ENCODE peak calls at places on chromosomes 12 and 14, in nine cellular contexts. U is foreskin fibroblast, Q is islet precursor cell, K is cardiac muscle cell, G is GM12865, I is testis, B is COR-L47, P is WERI-Rb-1, M is H54. T is an unnamed sample.

GRCh38 chr12:126454581-126454980 is 1389.3 kb downstream of the AACS start:
- DNase-seq in G (no peak), Q (no peak), P (no peak), I (no peak), B (no peak), U (no peak), K (no peak), M (no peak), T (no peak)

GRCh38 chr12:105292705-105293104 is 37.8 kb upstream of the C12orf75 start:
- DNase-seq in P (no peak), M (no peak), Q (no peak), G (no peak), K (no peak), B (no peak), I (no peak), U (peak), T (no peak)

GRCh38 chr12:99121476-99121965 is 476.4 kb downstream of the APAF1 start:
- DNase-seq in K (no peak), M (no peak), B (no peak), I (no peak), Q (no peak), U (no peak), G (no peak), P (no peak), T (no peak)

GRCh38 chr12:92551853-92552397 is 150.9 kb upstream of the PLEKHG7 start:
- DNase-seq in M (peak), G (peak), B (no peak), K (peak), Q (peak), I (no peak), P (no peak), U (peak), T (no peak)

GRCh38 chr14:101301011-101301410 is 260.3 kb upstream of the DIO3 start:
- DNase-seq in U (no peak), P (no peak), Q (no peak), K (no peak), M (no peak), I (no peak), G (no peak), B (no peak), T (no peak)

GRCh38 chr14:82060219-82060618 is 526.6 kb upstream of the SEL1L start:
- DNase-seq in B (no peak), I (no peak), G (no peak), U (no peak), Q (no peak), K (no peak), M (no peak), P (no peak), T (no peak)

GRCh38 chr12:8989425-8989824 is at the start of gene KLRG1:
- DNase-seq in K (no peak), B (no peak), Q (no peak), M (no peak), I (no peak), U (no peak), G (peak), P (no peak), T (no peak)

GRCh38 chr12:25195056-25195971 is at the start of the genes DNAI7 and ETFRF1:
- DNase-seq in P (peak), Q (peak), I (peak), B (peak), K (peak), M (peak), U (peak), G (peak), T (peak)

GRCh38 chr12:59929091-59929490 is 333.3 kb downstream of the SLC16A7 start:
- DNase-seq in K (no peak), G (no peak), M (peak), B (no peak), I (no peak), Q (no peak), U (peak), P (no peak), T (no peak)

GRCh38 chr12:125533434-125534029 is 468.3 kb downstream of the AACS start:
- DNase-seq in Q (peak), P (peak), I (peak), U (no peak), B (peak), G (peak), M (peak), K (peak), T (peak)

GRCh38 chr14:36430662-36431084 is 89.4 kb downstream of the NKX2-1 start:
- DNase-seq in M (no peak), Q (no peak), P (no peak), U (no peak), B (no peak), K (no peak), I (no peak), G (no peak), T (no peak)

GRCh38 chr14:95703341-95703740 is 10.6 kb downstream of the TCL1A start:
- DNase-seq in M (no peak), P (no peak), I (no peak), Q (no peak), B (no peak), K (no peak), U (no peak), G (no peak), T (no peak)

GRCh38 chr12:11654338-11654737 is 4.9 kb downstream of the ETV6 start:
- DNase-seq in K (no peak), P (no peak), G (peak), U (no peak), I (no peak), Q (peak), M (no peak), B (no peak), T (peak)

GRCh38 chr12:85669911-85670310 is 166.3 kb downstream of the RASSF9 start:
- DNase-seq in B (no peak), M (no peak), I (no peak), U (no peak), Q (no peak), K (no peak), G (no peak), P (no peak), T (no peak)

GRCh38 chr14:98826618-98827017 is 445.4 kb downstream of the BCL11B start:
- DNase-seq in M (no peak), P (no peak), G (no peak), K (no peak), B (peak), Q (no peak), U (no peak), I (no peak), T (peak)

GRCh38 chr14:96084796-96085195 is 45.6 kb downstream of the C14orf132 start:
- DNase-seq in U (no peak), M (no peak), Q (no peak), G (no peak), B (no peak), K (no peak), I (no peak), P (no peak), T (no peak)

GRCh38 chr12:42982828-42983227 is 393.3 kb upstream of the PRICKLE1 start:
- DNase-seq in M (no peak), P (no peak), B (no peak), U (no peak), K (peak), I (no peak), G (no peak), Q (no peak), T (no peak)

T was measured in OCI-LY7.